ENCODE peak calls at places on chromosomes 4 and X, in eight cellular contexts. One of them, this sample, is unnamed.

GRCh38 chr4:139554726-139555072 is 1.3 kb downstream of the SETD7 start:
- DNase-seq in adrenal gland: no peak
- DNase-seq in AG04450: no peak
- DNase-seq in upper lobe of right lung: no peak
- DNase-seq in thoracic aorta: no peak
- DNase-seq in tibial artery: no peak
- DNase-seq in GM23338: no peak
- DNase-seq in glutamatergic neuron: no peak
- DNase-seq in this sample: no peak

GRCh38 chr4:138448169-138448568 is 206.0 kb upstream of the SLC7A11 start:
- DNase-seq in adrenal gland: no peak
- DNase-seq in AG04450: no peak
- DNase-seq in upper lobe of right lung: no peak
- DNase-seq in thoracic aorta: no peak
- DNase-seq in tibial artery: no peak
- DNase-seq in GM23338: no peak
- DNase-seq in glutamatergic neuron: no peak
- DNase-seq in this sample: no peak

GRCh38 chr4:144355809-144356757 is 215.6 kb upstream of the GYPA start:
- DNase-seq in adrenal gland: no peak
- DNase-seq in AG04450: peak
- DNase-seq in upper lobe of right lung: no peak
- DNase-seq in thoracic aorta: no peak
- DNase-seq in tibial artery: no peak
- DNase-seq in GM23338: peak
- DNase-seq in glutamatergic neuron: peak
- DNase-seq in this sample: peak

GRCh38 chrX:13598877-13599276 is 29.5 kb downstream of the EGFL6 start:
- DNase-seq in adrenal gland: no peak
- DNase-seq in AG04450: no peak
- DNase-seq in upper lobe of right lung: no peak
- DNase-seq in thoracic aorta: no peak
- DNase-seq in tibial artery: no peak
- DNase-seq in GM23338: peak
- DNase-seq in glutamatergic neuron: no peak
- DNase-seq in this sample: no peak

GRCh38 chrX:106716004-106716403 is 10.5 kb upstream of the RNF128 start:
- DNase-seq in adrenal gland: no peak
- DNase-seq in AG04450: no peak
- DNase-seq in upper lobe of right lung: no peak
- DNase-seq in thoracic aorta: no peak
- DNase-seq in tibial artery: no peak
- DNase-seq in GM23338: no peak
- DNase-seq in glutamatergic neuron: no peak
- DNase-seq in this sample: no peak

GRCh38 chrX:14777484-14777883 is 95.4 kb downstream of the FANCB start:
- DNase-seq in adrenal gland: no peak
- DNase-seq in AG04450: no peak
- DNase-seq in upper lobe of right lung: no peak
- DNase-seq in thoracic aorta: no peak
- DNase-seq in tibial artery: no peak
- DNase-seq in GM23338: no peak
- DNase-seq in glutamatergic neuron: no peak
- DNase-seq in this sample: no peak

GRCh38 chr4:16125571-16126445 is 42.0 kb upstream of the PROM1 start:
- DNase-seq in adrenal gland: no peak
- DNase-seq in AG04450: no peak
- DNase-seq in upper lobe of right lung: no peak
- DNase-seq in thoracic aorta: no peak
- DNase-seq in tibial artery: no peak
- DNase-seq in GM23338: peak
- DNase-seq in glutamatergic neuron: no peak
- DNase-seq in this sample: no peak

GRCh38 chrX:24259544-24260240 is 54.2 kb downstream of the SUPT20HL2 start:
- DNase-seq in adrenal gland: peak
- DNase-seq in AG04450: peak
- DNase-seq in upper lobe of right lung: no peak
- DNase-seq in thoracic aorta: no peak
- DNase-seq in tibial artery: peak
- DNase-seq in GM23338: peak
- DNase-seq in glutamatergic neuron: peak
- DNase-seq in this sample: no peak

GRCh38 chrX:153459976-153460375 is 10.4 kb downstream of the HAUS7 start:
- DNase-seq in adrenal gland: no peak
- DNase-seq in AG04450: peak
- DNase-seq in upper lobe of right lung: no peak
- DNase-seq in thoracic aorta: no peak
- DNase-seq in tibial artery: no peak
- DNase-seq in GM23338: no peak
- DNase-seq in glutamatergic neuron: no peak
- DNase-seq in this sample: no peak

GRCh38 chr4:145618210-145618911 is 824 bp upstream of the MMAA start:
- DNase-seq in adrenal gland: no peak
- DNase-seq in AG04450: no peak
- DNase-seq in upper lobe of right lung: no peak
- DNase-seq in thoracic aorta: no peak
- DNase-seq in tibial artery: no peak
- DNase-seq in GM23338: no peak
- DNase-seq in glutamatergic neuron: no peak
- DNase-seq in this sample: no peak

GRCh38 chr4:119084503-119084902 is 51.1 kb upstream of the MYOZ2 start:
- DNase-seq in adrenal gland: no peak
- DNase-seq in AG04450: no peak
- DNase-seq in upper lobe of right lung: no peak
- DNase-seq in thoracic aorta: no peak
- DNase-seq in tibial artery: no peak
- DNase-seq in GM23338: no peak
- DNase-seq in glutamatergic neuron: no peak
- DNase-seq in this sample: no peak

GRCh38 chr4:176478076-176478475 is 158.3 kb downstream of the SPCS3 start:
- DNase-seq in adrenal gland: no peak
- DNase-seq in AG04450: no peak
- DNase-seq in upper lobe of right lung: no peak
- DNase-seq in thoracic aorta: no peak
- DNase-seq in tibial artery: no peak
- DNase-seq in GM23338: no peak
- DNase-seq in glutamatergic neuron: no peak
- DNase-seq in this sample: no peak

GRCh38 chr4:161208564-161208963 is 955.2 kb downstream of the FSTL5 start:
- DNase-seq in adrenal gland: no peak
- DNase-seq in AG04450: no peak
- DNase-seq in upper lobe of right lung: no peak
- DNase-seq in thoracic aorta: no peak
- DNase-seq in tibial artery: no peak
- DNase-seq in GM23338: no peak
- DNase-seq in glutamatergic neuron: no peak
- DNase-seq in this sample: no peak

GRCh38 chrX:3939967-3940610 is 226.6 kb upstream of the PRKX start:
- DNase-seq in adrenal gland: no peak
- DNase-seq in AG04450: no peak
- DNase-seq in upper lobe of right lung: no peak
- DNase-seq in thoracic aorta: no peak
- DNase-seq in tibial artery: no peak
- DNase-seq in GM23338: peak
- DNase-seq in glutamatergic neuron: no peak
- DNase-seq in this sample: no peak

GRCh38 chr4:125582302-125582701 is 267.5 kb downstream of the FAT4 start:
- DNase-seq in adrenal gland: no peak
- DNase-seq in AG04450: no peak
- DNase-seq in upper lobe of right lung: no peak
- DNase-seq in thoracic aorta: no peak
- DNase-seq in tibial artery: no peak
- DNase-seq in GM23338: no peak
- DNase-seq in glutamatergic neuron: no peak
- DNase-seq in this sample: no peak
- TF ChIP-seq CTCF in adrenal gland: no peak
- TF ChIP-seq CTCF in AG04450: no peak
- TF ChIP-seq CTCF in upper lobe of right lung: no peak
- TF ChIP-seq CTCF in thoracic aorta: no peak
- TF ChIP-seq CTCF in tibial artery: no peak
- TF ChIP-seq CTCF in GM23338: no peak
- TF ChIP-seq CTCF in glutamatergic neuron: no peak
- TF ChIP-seq CTCF in this sample: no peak

DNA sequence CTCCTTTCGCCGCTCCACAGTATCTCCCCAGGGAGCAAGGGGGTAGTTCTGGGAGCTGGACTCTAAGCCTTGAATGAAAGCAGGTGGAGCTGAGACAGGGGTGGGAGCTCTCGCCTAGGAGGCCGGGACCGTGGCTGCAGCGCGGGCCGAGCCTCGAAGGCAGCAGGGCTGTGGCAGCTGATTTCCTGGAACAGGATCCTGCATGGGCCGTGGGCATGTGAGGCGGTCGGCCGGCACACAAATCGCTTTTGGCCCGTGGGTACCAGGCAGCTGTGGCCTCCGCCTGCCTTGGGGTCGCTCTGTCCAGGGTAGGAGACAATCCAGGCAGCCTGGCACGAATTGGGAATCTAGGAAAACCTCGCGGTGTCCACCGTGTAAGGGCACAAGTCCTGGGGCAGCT is 981 bp downstream of the FGF16 start:
- DNase-seq in adrenal gland: no peak
- DNase-seq in AG04450: no peak
- DNase-seq in upper lobe of right lung: no peak
- DNase-seq in thoracic aorta: no peak
- DNase-seq in tibial artery: no peak
- DNase-seq in GM23338: peak
- DNase-seq in glutamatergic neuron: no peak
- DNase-seq in this sample: no peak
- TF ChIP-seq CTCF in adrenal gland: no peak
- TF ChIP-seq CTCF in AG04450: no peak
- TF ChIP-seq CTCF in upper lobe of right lung: no peak
- TF ChIP-seq CTCF in thoracic aorta: no peak
- TF ChIP-seq CTCF in tibial artery: no peak
- TF ChIP-seq CTCF in GM23338: no peak
- TF ChIP-seq CTCF in glutamatergic neuron: no peak
- TF ChIP-seq CTCF in this sample: no peak

DNA sequence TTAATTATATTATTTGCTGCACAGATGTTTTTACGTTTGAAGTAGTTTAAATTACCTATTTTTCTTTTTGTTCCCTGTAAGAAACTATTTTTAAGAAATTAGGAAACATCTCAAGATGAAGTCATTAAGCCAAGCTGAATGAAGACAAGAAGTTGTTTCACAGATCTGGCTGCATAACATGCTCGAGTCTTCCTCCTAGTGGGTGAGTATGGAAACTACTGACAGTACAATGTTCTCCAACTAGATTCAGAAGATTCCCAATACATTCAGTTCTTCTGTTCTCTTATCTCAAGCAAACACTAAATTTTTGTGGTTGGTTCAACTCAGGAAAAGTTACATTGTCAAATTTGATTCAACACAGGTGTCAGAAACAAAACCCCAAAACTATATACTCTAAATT is 256.8 kb upstream of the VCX start:
- DNase-seq in adrenal gland: no peak
- DNase-seq in AG04450: no peak
- DNase-seq in upper lobe of right lung: no peak
- DNase-seq in thoracic aorta: no peak
- DNase-seq in tibial artery: no peak
- DNase-seq in GM23338: peak
- DNase-seq in glutamatergic neuron: no peak
- DNase-seq in this sample: no peak
- TF ChIP-seq CTCF in adrenal gland: peak
- TF ChIP-seq CTCF in AG04450: peak
- TF ChIP-seq CTCF in upper lobe of right lung: peak
- TF ChIP-seq CTCF in thoracic aorta: peak
- TF ChIP-seq CTCF in tibial artery: peak
- TF ChIP-seq CTCF in GM23338: peak
- TF ChIP-seq CTCF in glutamatergic neuron: peak
- TF ChIP-seq CTCF in this sample: peak

GRCh38 chr4:75495489-75495888 is 18.7 kb downstream of the RCHY1 start:
- DNase-seq in adrenal gland: no peak
- DNase-seq in AG04450: no peak
- DNase-seq in upper lobe of right lung: no peak
- DNase-seq in thoracic aorta: no peak
- DNase-seq in tibial artery: no peak
- DNase-seq in GM23338: no peak
- DNase-seq in glutamatergic neuron: no peak
- DNase-seq in this sample: no peak

GRCh38 chr4:75494563-75494962 is 19.6 kb downstream of the RCHY1 start:
- DNase-seq in adrenal gland: no peak
- DNase-seq in AG04450: peak
- DNase-seq in upper lobe of right lung: no peak
- DNase-seq in thoracic aorta: no peak
- DNase-seq in tibial artery: no peak
- DNase-seq in GM23338: no peak
- DNase-seq in glutamatergic neuron: no peak
- DNase-seq in this sample: no peak

GRCh38 chr4:75499900-75500299 is 14.3 kb downstream of the RCHY1 start:
- DNase-seq in adrenal gland: no peak
- DNase-seq in AG04450: no peak
- DNase-seq in upper lobe of right lung: no peak
- DNase-seq in thoracic aorta: no peak
- DNase-seq in tibial artery: no peak
- DNase-seq in GM23338: no peak
- DNase-seq in glutamatergic neuron: no peak
- DNase-seq in this sample: no peak

GRCh38 chr4:75498041-75498440 is 16.2 kb downstream of the RCHY1 start:
- DNase-seq in adrenal gland: no peak
- DNase-seq in AG04450: no peak
- DNase-seq in upper lobe of right lung: no peak
- DNase-seq in thoracic aorta: no peak
- DNase-seq in tibial artery: no peak
- DNase-seq in GM23338: no peak
- DNase-seq in glutamatergic neuron: no peak
- DNase-seq in this sample: no peak

GRCh38 chr4:75497133-75497532 is 17.1 kb downstream of the RCHY1 start:
- DNase-seq in adrenal gland: no peak
- DNase-seq in AG04450: no peak
- DNase-seq in upper lobe of right lung: no peak
- DNase-seq in thoracic aorta: no peak
- DNase-seq in tibial artery: no peak
- DNase-seq in GM23338: no peak
- DNase-seq in glutamatergic neuron: no peak
- DNase-seq in this sample: no peak
- TF ChIP-seq CTCF in adrenal gland: no peak
- TF ChIP-seq CTCF in AG04450: no peak
- TF ChIP-seq CTCF in upper lobe of right lung: no peak
- TF ChIP-seq CTCF in thoracic aorta: no peak
- TF ChIP-seq CTCF in tibial artery: no peak
- TF ChIP-seq CTCF in GM23338: no peak
- TF ChIP-seq CTCF in glutamatergic neuron: no peak
- TF ChIP-seq CTCF in this sample: no peak

GRCh38 chrX:50903387-50904027 is 7.0 kb upstream of the BMP15 start:
- DNase-seq in adrenal gland: peak
- DNase-seq in AG04450: no peak
- DNase-seq in upper lobe of right lung: no peak
- DNase-seq in thoracic aorta: no peak
- DNase-seq in tibial artery: no peak
- DNase-seq in GM23338: peak
- DNase-seq in glutamatergic neuron: peak
- DNase-seq in this sample: no peak
- TF ChIP-seq CTCF in adrenal gland: peak
- TF ChIP-seq CTCF in AG04450: peak
- TF ChIP-seq CTCF in upper lobe of right lung: peak
- TF ChIP-seq CTCF in thoracic aorta: peak
- TF ChIP-seq CTCF in tibial artery: peak
- TF ChIP-seq CTCF in GM23338: peak
- TF ChIP-seq CTCF in glutamatergic neuron: no peak
- TF ChIP-seq CTCF in this sample: peak

GRCh38 chrX:136304493-136304892 is 3.7 kb downstream of the ADGRG4 start:
- DNase-seq in adrenal gland: no peak
- DNase-seq in AG04450: no peak
- DNase-seq in upper lobe of right lung: no peak
- DNase-seq in thoracic aorta: no peak
- DNase-seq in tibial artery: no peak
- DNase-seq in GM23338: peak
- DNase-seq in glutamatergic neuron: no peak
- DNase-seq in this sample: no peak
- TF ChIP-seq CTCF in adrenal gland: no peak
- TF ChIP-seq CTCF in AG04450: no peak
- TF ChIP-seq CTCF in upper lobe of right lung: no peak
- TF ChIP-seq CTCF in thoracic aorta: no peak
- TF ChIP-seq CTCF in tibial artery: no peak
- TF ChIP-seq CTCF in GM23338: peak
- TF ChIP-seq CTCF in glutamatergic neuron: no peak
- TF ChIP-seq CTCF in this sample: no peak

This sample was measured in D721Med.